ENCODE peak calls at places on chromosome 6, in nine cellular contexts. One of them, this sample, is unnamed.

GRCh38 chr6:1190361-1190760 is 121.5 kb upstream of the FOXQ1 start:
- DNase-seq in neural crest cell: no peak
- DNase-seq in GM20000: no peak
- DNase-seq in fibroblast of pulmonary artery: peak; percentile 24
- DNase-seq in Panc1: peak; percentile 12
- DNase-seq in left ventricle myocardium inferior: no peak
- DNase-seq in body of pancreas: no peak
- DNase-seq in transverse colon: no peak
- DNase-seq in astrocyte of the spinal cord: peak; percentile 69
- DNase-seq in this sample: no peak

GRCh38 chr6:158445426-158446085 is 114.3 kb upstream of the TMEM181 start:
- DNase-seq in neural crest cell: no peak
- DNase-seq in GM20000: no peak
- DNase-seq in fibroblast of pulmonary artery: no peak
- DNase-seq in Panc1: no peak
- DNase-seq in left ventricle myocardium inferior: no peak
- DNase-seq in body of pancreas: no peak
- DNase-seq in transverse colon: no peak
- DNase-seq in astrocyte of the spinal cord: peak; percentile 46
- DNase-seq in this sample: no peak

GRCh38 chr6:105136433-105137350 is 43.1 kb downstream of the POPDC3 start:
- DNase-seq in neural crest cell: peak; percentile 57
- DNase-seq in GM20000: peak; percentile 78
- DNase-seq in fibroblast of pulmonary artery: peak; percentile 58
- DNase-seq in Panc1: no peak
- DNase-seq in left ventricle myocardium inferior: peak; percentile 73
- DNase-seq in body of pancreas: peak; percentile 34
- DNase-seq in transverse colon: peak; percentile 55
- DNase-seq in astrocyte of the spinal cord: peak; percentile 65
- DNase-seq in this sample: peak; percentile 47

GRCh38 chr6:88165877-88166492 is at the start of gene CNR1:
- DNase-seq in neural crest cell: peak; percentile 42
- DNase-seq in GM20000: peak; percentile 77
- DNase-seq in fibroblast of pulmonary artery: peak; percentile 14
- DNase-seq in Panc1: no peak
- DNase-seq in left ventricle myocardium inferior: peak; percentile 35
- DNase-seq in body of pancreas: peak; percentile 28
- DNase-seq in transverse colon: peak; percentile 84
- DNase-seq in astrocyte of the spinal cord: no peak
- DNase-seq in this sample: peak; percentile 75

GRCh38 chr6:135144678-135145508 is 36.2 kb upstream of the MYB start:
- DNase-seq in neural crest cell: no peak
- DNase-seq in GM20000: no peak
- DNase-seq in fibroblast of pulmonary artery: peak; percentile 60
- DNase-seq in Panc1: no peak
- DNase-seq in left ventricle myocardium inferior: no peak
- DNase-seq in body of pancreas: no peak
- DNase-seq in transverse colon: no peak
- DNase-seq in astrocyte of the spinal cord: peak; percentile 48
- DNase-seq in this sample: peak; percentile 62

GRCh38 chr6:139308936-139309603 is 17.3 kb upstream of the TXLNB start:
- DNase-seq in neural crest cell: no peak
- DNase-seq in GM20000: no peak
- DNase-seq in fibroblast of pulmonary artery: peak; percentile 85
- DNase-seq in Panc1: no peak
- DNase-seq in left ventricle myocardium inferior: no peak
- DNase-seq in body of pancreas: no peak
- DNase-seq in transverse colon: peak; percentile 30
- DNase-seq in astrocyte of the spinal cord: peak; percentile 67
- DNase-seq in this sample: no peak

GRCh38 chr6:25874118-25874517 is at the start of gene SLC17A3:
- DNase-seq in neural crest cell: no peak
- DNase-seq in GM20000: no peak
- DNase-seq in fibroblast of pulmonary artery: no peak
- DNase-seq in Panc1: no peak
- DNase-seq in left ventricle myocardium inferior: no peak
- DNase-seq in body of pancreas: no peak
- DNase-seq in transverse colon: no peak
- DNase-seq in astrocyte of the spinal cord: no peak
- DNase-seq in this sample: no peak

GRCh38 chr6:143174951-143175350 is 114.3 kb downstream of the AIG1 start:
- DNase-seq in neural crest cell: no peak
- DNase-seq in GM20000: no peak
- DNase-seq in fibroblast of pulmonary artery: no peak
- DNase-seq in Panc1: no peak
- DNase-seq in left ventricle myocardium inferior: no peak
- DNase-seq in body of pancreas: no peak
- DNase-seq in transverse colon: no peak
- DNase-seq in astrocyte of the spinal cord: no peak
- DNase-seq in this sample: no peak

GRCh38 chr6:49653438-49653837 is 16.8 kb upstream of the RHAG start:
- DNase-seq in neural crest cell: no peak
- DNase-seq in GM20000: no peak
- DNase-seq in fibroblast of pulmonary artery: no peak
- DNase-seq in Panc1: no peak
- DNase-seq in left ventricle myocardium inferior: no peak
- DNase-seq in body of pancreas: no peak
- DNase-seq in transverse colon: no peak
- DNase-seq in astrocyte of the spinal cord: no peak
- DNase-seq in this sample: no peak

GRCh38 chr6:82773061-82773717 is 292.5 kb downstream of the UBE3D start:
- DNase-seq in neural crest cell: no peak
- DNase-seq in GM20000: no peak
- DNase-seq in fibroblast of pulmonary artery: no peak
- DNase-seq in Panc1: no peak
- DNase-seq in left ventricle myocardium inferior: no peak
- DNase-seq in body of pancreas: no peak
- DNase-seq in transverse colon: no peak
- DNase-seq in astrocyte of the spinal cord: no peak
- DNase-seq in this sample: no peak

GRCh38 chr6:73854998-73855718 is 159.2 kb downstream of the CD109 start:
- DNase-seq in neural crest cell: peak; percentile 28
- DNase-seq in GM20000: peak; percentile 55
- DNase-seq in fibroblast of pulmonary artery: peak; percentile 86
- DNase-seq in Panc1: no peak
- DNase-seq in left ventricle myocardium inferior: no peak
- DNase-seq in body of pancreas: no peak
- DNase-seq in transverse colon: no peak
- DNase-seq in astrocyte of the spinal cord: peak; percentile 67
- DNase-seq in this sample: peak; percentile 72

GRCh38 chr6:15444081-15444731 is 198.3 kb downstream of the JARID2 start:
- DNase-seq in neural crest cell: no peak
- DNase-seq in GM20000: no peak
- DNase-seq in fibroblast of pulmonary artery: no peak
- DNase-seq in Panc1: no peak
- DNase-seq in left ventricle myocardium inferior: no peak
- DNase-seq in body of pancreas: no peak
- DNase-seq in transverse colon: no peak
- DNase-seq in astrocyte of the spinal cord: no peak
- DNase-seq in this sample: no peak

GRCh38 chr6:119832411-119832810 is 482.9 kb upstream of the MAN1A1 start:
- DNase-seq in neural crest cell: no peak
- DNase-seq in GM20000: no peak
- DNase-seq in fibroblast of pulmonary artery: no peak
- DNase-seq in Panc1: no peak
- DNase-seq in left ventricle myocardium inferior: no peak
- DNase-seq in body of pancreas: no peak
- DNase-seq in transverse colon: no peak
- DNase-seq in astrocyte of the spinal cord: no peak
- DNase-seq in this sample: no peak

GRCh38 chr6:52377538-52378221 is 15.7 kb downstream of the PAQR8 start:
- DNase-seq in neural crest cell: no peak
- DNase-seq in GM20000: no peak
- DNase-seq in fibroblast of pulmonary artery: no peak
- DNase-seq in Panc1: no peak
- DNase-seq in left ventricle myocardium inferior: no peak
- DNase-seq in body of pancreas: no peak
- DNase-seq in transverse colon: no peak
- DNase-seq in astrocyte of the spinal cord: no peak
- DNase-seq in this sample: no peak

GRCh38 chr6:114092943-114093342 is 122.0 kb upstream of the HDAC2 start:
- DNase-seq in neural crest cell: no peak
- DNase-seq in GM20000: no peak
- DNase-seq in fibroblast of pulmonary artery: no peak
- DNase-seq in Panc1: no peak
- DNase-seq in left ventricle myocardium inferior: no peak
- DNase-seq in body of pancreas: no peak
- DNase-seq in transverse colon: no peak
- DNase-seq in astrocyte of the spinal cord: no peak
- DNase-seq in this sample: peak; percentile 24

GRCh38 chr6:157861814-157862213 is 38.8 kb downstream of the SNX9 start:
- DNase-seq in neural crest cell: no peak
- DNase-seq in GM20000: no peak
- DNase-seq in fibroblast of pulmonary artery: peak; percentile 79
- DNase-seq in Panc1: no peak
- DNase-seq in left ventricle myocardium inferior: no peak
- DNase-seq in body of pancreas: no peak
- DNase-seq in transverse colon: no peak
- DNase-seq in astrocyte of the spinal cord: peak; percentile 33
- DNase-seq in this sample: no peak

GRCh38 chr6:121135425-121135824 is 198.9 kb downstream of the TBC1D32 start:
- DNase-seq in neural crest cell: no peak
- DNase-seq in GM20000: no peak
- DNase-seq in fibroblast of pulmonary artery: no peak
- DNase-seq in Panc1: no peak
- DNase-seq in left ventricle myocardium inferior: no peak
- DNase-seq in body of pancreas: no peak
- DNase-seq in transverse colon: no peak
- DNase-seq in astrocyte of the spinal cord: no peak
- DNase-seq in this sample: no peak

GRCh38 chr6:118207947-118208346 is 300.9 kb downstream of the SLC35F1 start:
- DNase-seq in neural crest cell: no peak
- DNase-seq in GM20000: no peak
- DNase-seq in fibroblast of pulmonary artery: no peak
- DNase-seq in Panc1: no peak
- DNase-seq in left ventricle myocardium inferior: no peak
- DNase-seq in body of pancreas: no peak
- DNase-seq in transverse colon: no peak
- DNase-seq in astrocyte of the spinal cord: no peak
- DNase-seq in this sample: no peak

GRCh38 chr6:27894839-27895762 is 17.1 kb downstream of the OR2B2 start:
- DNase-seq in neural crest cell: peak; percentile 46
- DNase-seq in GM20000: peak; percentile 56
- DNase-seq in fibroblast of pulmonary artery: peak; percentile 92
- DNase-seq in Panc1: peak; percentile 71
- DNase-seq in left ventricle myocardium inferior: no peak
- DNase-seq in body of pancreas: peak; percentile 47
- DNase-seq in transverse colon: peak; percentile 57
- DNase-seq in astrocyte of the spinal cord: peak; percentile 89
- DNase-seq in this sample: peak; percentile 88
- TF ChIP-seq CTCF in neural crest cell: peak; percentile 83
- TF ChIP-seq CTCF in GM20000: peak; percentile 83
- TF ChIP-seq CTCF in fibroblast of pulmonary artery: peak; percentile 86
- TF ChIP-seq CTCF in Panc1: peak; percentile 88
- TF ChIP-seq CTCF in left ventricle myocardium inferior: peak; percentile 83
- TF ChIP-seq CTCF in body of pancreas: peak; percentile 86
- TF ChIP-seq CTCF in transverse colon: peak; percentile 77
- TF ChIP-seq CTCF in astrocyte of the spinal cord: peak; percentile 82
- TF ChIP-seq CTCF in this sample: peak; percentile 71

GRCh38 chr6:62035952-62036351 is 250.1 kb downstream of the KHDRBS2 start:
- DNase-seq in neural crest cell: no peak
- DNase-seq in GM20000: no peak
- DNase-seq in fibroblast of pulmonary artery: no peak
- DNase-seq in Panc1: no peak
- DNase-seq in left ventricle myocardium inferior: no peak
- DNase-seq in body of pancreas: no peak
- DNase-seq in transverse colon: no peak
- DNase-seq in astrocyte of the spinal cord: no peak
- DNase-seq in this sample: no peak
- TF ChIP-seq CTCF in neural crest cell: no peak
- TF ChIP-seq CTCF in GM20000: no peak
- TF ChIP-seq CTCF in fibroblast of pulmonary artery: no peak
- TF ChIP-seq CTCF in Panc1: no peak
- TF ChIP-seq CTCF in left ventricle myocardium inferior: no peak
- TF ChIP-seq CTCF in body of pancreas: no peak
- TF ChIP-seq CTCF in transverse colon: no peak
- TF ChIP-seq CTCF in astrocyte of the spinal cord: no peak
- TF ChIP-seq CTCF in this sample: no peak

GRCh38 chr6:163339466-163339865 is 75.1 kb upstream of the QKI start:
- DNase-seq in neural crest cell: no peak
- DNase-seq in GM20000: no peak
- DNase-seq in fibroblast of pulmonary artery: no peak
- DNase-seq in Panc1: no peak
- DNase-seq in left ventricle myocardium inferior: no peak
- DNase-seq in body of pancreas: no peak
- DNase-seq in transverse colon: no peak
- DNase-seq in astrocyte of the spinal cord: no peak
- DNase-seq in this sample: no peak
- TF ChIP-seq CTCF in neural crest cell: no peak
- TF ChIP-seq CTCF in GM20000: no peak
- TF ChIP-seq CTCF in fibroblast of pulmonary artery: no peak
- TF ChIP-seq CTCF in Panc1: no peak
- TF ChIP-seq CTCF in left ventricle myocardium inferior: no peak
- TF ChIP-seq CTCF in body of pancreas: no peak
- TF ChIP-seq CTCF in transverse colon: no peak
- TF ChIP-seq CTCF in astrocyte of the spinal cord: no peak
- TF ChIP-seq CTCF in this sample: no peak

GRCh38 chr6:28400122-28400451 is 540 bp upstream of the ZSCAN12 start:
- DNase-seq in neural crest cell: no peak
- DNase-seq in GM20000: no peak
- DNase-seq in fibroblast of pulmonary artery: no peak
- DNase-seq in Panc1: no peak
- DNase-seq in left ventricle myocardium inferior: no peak
- DNase-seq in body of pancreas: no peak
- DNase-seq in transverse colon: no peak
- DNase-seq in astrocyte of the spinal cord: peak; percentile 5
- DNase-seq in this sample: no peak

GRCh38 chr6:28395918-28396317 is 3.6 kb downstream of the ZSCAN12 start:
- DNase-seq in neural crest cell: no peak
- DNase-seq in GM20000: no peak
- DNase-seq in fibroblast of pulmonary artery: no peak
- DNase-seq in Panc1: no peak
- DNase-seq in left ventricle myocardium inferior: no peak
- DNase-seq in body of pancreas: no peak
- DNase-seq in transverse colon: no peak
- DNase-seq in astrocyte of the spinal cord: no peak
- DNase-seq in this sample: no peak

GRCh38 chr6:28402197-28402596 is 2.6 kb upstream of the ZSCAN12 start:
- DNase-seq in neural crest cell: no peak
- DNase-seq in GM20000: no peak
- DNase-seq in fibroblast of pulmonary artery: no peak
- DNase-seq in Panc1: no peak
- DNase-seq in left ventricle myocardium inferior: no peak
- DNase-seq in body of pancreas: no peak
- DNase-seq in transverse colon: no peak
- DNase-seq in astrocyte of the spinal cord: no peak
- DNase-seq in this sample: no peak

GRCh38 chr6:28401172-28401571 is 1.6 kb upstream of the ZSCAN12 start:
- DNase-seq in neural crest cell: no peak
- DNase-seq in GM20000: no peak
- DNase-seq in fibroblast of pulmonary artery: peak; percentile 40
- DNase-seq in Panc1: no peak
- DNase-seq in left ventricle myocardium inferior: no peak
- DNase-seq in body of pancreas: no peak
- DNase-seq in transverse colon: no peak
- DNase-seq in astrocyte of the spinal cord: no peak
- DNase-seq in this sample: no peak

GRCh38 chr6:28399370-28400121 is at the start of gene ZSCAN12:
- DNase-seq in neural crest cell: peak; percentile 81
- DNase-seq in GM20000: peak; percentile 82
- DNase-seq in fibroblast of pulmonary artery: peak; percentile 92
- DNase-seq in Panc1: no peak
- DNase-seq in left ventricle myocardium inferior: peak; percentile 77
- DNase-seq in body of pancreas: peak; percentile 82
- DNase-seq in transverse colon: peak; percentile 85
- DNase-seq in astrocyte of the spinal cord: peak; percentile 90
- DNase-seq in this sample: peak; percentile 96
- TF ChIP-seq CTCF in neural crest cell: peak; percentile 76
- TF ChIP-seq CTCF in GM20000: peak; percentile 25
- TF ChIP-seq CTCF in fibroblast of pulmonary artery: peak; percentile 54
- TF ChIP-seq CTCF in Panc1: peak; percentile 67
- TF ChIP-seq CTCF in left ventricle myocardium inferior: peak; percentile 57
- TF ChIP-seq CTCF in body of pancreas: peak; percentile 66
- TF ChIP-seq CTCF in transverse colon: peak; percentile 46
- TF ChIP-seq CTCF in astrocyte of the spinal cord: peak; percentile 81
- TF ChIP-seq CTCF in this sample: peak; percentile 65